ENCODE peak calls at places on chromosome 13, in five cellular contexts. U is tibial nerve, S is left ventricle myocardium inferior, H is body of pancreas, F is uterus. Q is an unnamed sample.

GRCh38 chr13:39415003-39415402 is 188.0 kb downstream of the LHFPL6 start:
- DNase-seq in U (no peak), H (no peak), F (peak; percentile 22), S (no peak), Q (no peak)

GRCh38 chr13:61880576-61881283 is 465.1 kb upstream of the PCDH20 start:
- DNase-seq in U (no peak), H (no peak), S (no peak), F (no peak), Q (no peak)

GRCh38 chr13:111382877-111383276 is 62.4 kb downstream of the TEX29 start:
- DNase-seq in F (no peak), S (no peak), H (no peak), U (no peak), Q (no peak)

GRCh38 chr13:96835591-96835990 is 158.7 kb downstream of the OXGR1 start:
- DNase-seq in S (no peak), F (no peak), U (no peak), H (no peak), Q (no peak)

GRCh38 chr13:79736356-79736755 is 255.4 kb downstream of the NDFIP2 start:
- DNase-seq in F (no peak), U (no peak), H (peak; percentile 18), S (no peak), Q (peak; percentile 16)

GRCh38 chr13:23865065-23865464 is 24.1 kb downstream of the MIPEP start:
- DNase-seq in U (no peak), S (no peak), F (no peak), H (no peak), Q (no peak)

GRCh38 chr13:24124789-24125476 is 35.6 kb upstream of the SPATA13 start:
- DNase-seq in F (no peak), U (no peak), H (no peak), S (no peak), Q (no peak)

GRCh38 chr13:41848435-41849255 is 112.3 kb downstream of the VWA8 start:
- DNase-seq in H (no peak), U (no peak), F (no peak), S (no peak), Q (no peak)

GRCh38 chr13:22039961-22040360 is 369.1 kb downstream of the FGF9 start:
- DNase-seq in H (no peak), S (no peak), U (no peak), F (no peak), Q (no peak)

GRCh38 chr13:22040810-22041364 is 370.0 kb downstream of the FGF9 start:
- DNase-seq in S (no peak), U (no peak), H (no peak), F (no peak), Q (no peak)

GRCh38 chr13:22047082-22047784 is 376.4 kb downstream of the FGF9 start:
- DNase-seq in H (no peak), S (no peak), F (no peak), U (no peak), Q (no peak)

DNA sequence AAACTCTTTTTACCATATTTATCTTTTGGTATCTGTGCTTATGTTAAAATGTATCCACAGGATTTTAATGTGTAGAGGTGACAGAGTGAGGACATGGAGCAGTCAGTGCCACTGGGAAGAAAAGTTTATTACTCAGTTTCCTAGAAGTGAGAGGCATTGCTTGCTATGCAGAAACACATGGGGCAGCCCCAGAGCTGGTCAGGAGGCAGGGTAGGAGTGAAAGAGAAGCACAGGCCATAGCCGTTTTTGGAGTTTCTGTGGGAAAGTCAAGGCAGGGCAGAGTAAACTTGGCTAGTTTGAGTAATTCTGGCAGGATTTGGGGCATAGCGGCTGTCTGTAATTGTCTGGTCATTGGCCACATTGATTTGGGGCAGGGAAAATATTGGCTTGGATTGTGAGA is 370.9 kb downstream of the FGF9 start:
- DNase-seq in U (no peak), S (no peak), F (no peak), H (no peak), Q (no peak)
- H3K27ac ChIP-seq in U (no peak overlapping the region), S (no peak overlapping the region), F (no peak overlapping the region), H (no peak overlapping the region), Q (no peak overlapping the region)

GRCh38 chr13:104206450-104207044 is 1140.3 kb upstream of the SLC10A2 start:
- DNase-seq in F (no peak), S (no peak), H (peak; percentile 35), U (no peak), Q (no peak)

GRCh38 chr13:104198811-104199210 is 1132.6 kb upstream of the SLC10A2 start:
- DNase-seq in H (no peak), U (no peak), F (no peak), S (no peak), Q (no peak)

DNA sequence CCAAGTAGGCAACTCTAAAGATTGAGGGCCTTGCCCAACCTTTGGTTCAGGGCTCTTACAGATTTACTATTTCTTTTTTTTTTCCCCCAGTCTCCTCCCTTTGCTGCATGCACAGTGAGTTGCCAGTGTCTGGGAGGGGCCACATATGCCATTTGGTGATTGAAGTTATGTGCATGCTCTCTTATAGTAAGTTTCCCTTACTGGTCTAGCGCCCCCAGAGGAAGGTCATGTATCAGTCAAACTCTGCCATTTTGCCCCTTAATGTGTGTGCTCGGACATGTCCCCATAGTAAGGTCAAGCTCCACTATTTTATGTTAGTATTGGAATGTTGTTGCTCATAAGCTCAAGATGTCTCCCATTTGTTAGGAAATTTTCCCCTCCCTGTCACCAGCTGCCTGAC is 1138.0 kb upstream of the SLC10A2 start:
- DNase-seq in U (no peak), H (no peak), S (no peak), F (no peak), Q (no peak)
- TF ChIP-seq CTCF in U (no peak), H (no peak), S (no peak), F (no peak), Q (no peak)

DNA sequence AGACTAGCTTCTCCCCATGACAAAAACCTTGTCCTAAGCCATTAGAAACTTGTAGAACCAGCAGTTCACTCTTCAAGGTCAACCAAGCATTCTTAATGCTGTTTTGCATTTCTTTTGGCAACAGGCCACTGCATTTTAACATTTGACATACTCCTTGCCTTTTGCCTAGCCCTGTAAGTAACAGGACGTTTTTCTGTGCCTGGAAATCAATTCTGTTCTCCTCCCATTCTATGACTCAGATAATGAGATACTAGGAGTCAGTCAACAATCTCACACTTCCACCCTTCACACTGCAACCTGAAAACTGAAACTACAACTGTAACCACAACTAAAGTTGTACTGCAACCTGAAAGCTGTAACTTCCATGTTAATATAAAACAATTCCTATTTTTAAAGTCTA is 268.7 kb downstream of the MZT1 start:
- DNase-seq in U (no peak), F (no peak), H (no peak), S (no peak), Q (peak; percentile 2)
- H3K27ac ChIP-seq in U (no peak overlapping the region), F (no peak overlapping the region), H (no peak overlapping the region), S (no peak overlapping the region), Q (no peak overlapping the region)

GRCh38 chr13:30158774-30159445 is 148.4 kb downstream of the KATNAL1 start:
- DNase-seq in H (no peak), S (no peak), F (peak; percentile 55), U (peak; percentile 32), Q (peak; percentile 6)
- TF ChIP-seq CTCF in H (peak; percentile 11), S (no peak), F (peak; percentile 40), U (no peak), Q (peak; percentile 10)

GRCh38 chr13:114031631-114032030 is 57.8 kb upstream of the C13orf46 start:
- DNase-seq in F (peak; percentile 52), H (no peak), S (no peak), U (no peak), Q (no peak)
- H3K27ac ChIP-seq in F (peak overlapping the region; percentile 78), H (no peak overlapping the region), S (no peak overlapping the region), U (no peak overlapping the region), Q (peak overlapping the region; percentile 81)

GRCh38 chr13:37049810-37050209 is 9.7 kb downstream of the SUPT20H start:
- DNase-seq in F (no peak), S (no peak), H (no peak), U (no peak), Q (no peak)
- TF ChIP-seq CTCF in F (no peak), S (no peak), H (no peak), U (no peak), Q (no peak)

GRCh38 chr13:43102304-43102703 is 78.9 kb downstream of the DNAJC15 start:
- DNase-seq in S (no peak), F (no peak), U (no peak), H (no peak), Q (no peak)

GRCh38 chr13:43111887-43112400 is 88.6 kb downstream of the DNAJC15 start:
- DNase-seq in H (no peak), S (no peak), F (no peak), U (no peak), Q (no peak)

GRCh38 chr13:43110036-43110435 is 86.7 kb downstream of the DNAJC15 start:
- DNase-seq in H (no peak), U (no peak), F (no peak), S (no peak), Q (no peak)

GRCh38 chr13:43110658-43111057 is 87.3 kb downstream of the DNAJC15 start:
- DNase-seq in H (no peak), U (no peak), F (no peak), S (no peak), Q (no peak)

DNA sequence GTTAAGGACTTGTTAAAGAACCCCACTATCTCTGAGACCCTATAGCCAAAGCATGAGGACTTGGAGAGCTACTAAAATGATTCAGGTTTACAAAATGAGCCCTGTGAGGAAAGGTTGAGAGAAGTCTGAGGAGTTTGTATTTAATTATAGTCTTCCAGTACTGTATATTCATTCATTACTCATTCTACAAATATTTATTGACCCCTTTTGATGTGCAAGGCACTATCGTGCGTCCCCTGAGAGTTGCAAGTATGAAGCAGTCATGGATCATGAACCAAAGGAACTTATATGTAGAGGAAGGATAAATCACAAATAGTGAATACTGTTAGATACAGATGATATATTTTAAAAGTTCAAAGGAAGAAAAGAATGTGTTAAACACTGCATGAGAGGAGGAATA is 84.4 kb downstream of the DNAJC15 start:
- DNase-seq in U (no peak), F (no peak), S (no peak), H (no peak), Q (no peak)
- H3K27ac ChIP-seq in U (no peak overlapping the region), F (no peak overlapping the region), S (no peak overlapping the region), H (no peak overlapping the region), Q (no peak overlapping the region)

GRCh38 chr13:94119360-94119936 is 360.0 kb downstream of the DCT start:
- DNase-seq in U (no peak), F (no peak), H (peak; percentile 51), S (no peak), Q (no peak)

GRCh38 chr13:94114166-94114565 is 365.3 kb downstream of the DCT start:
- DNase-seq in U (no peak), F (no peak), S (no peak), H (no peak), Q (no peak)

GRCh38 chr13:94112227-94112626 is 367.3 kb downstream of the DCT start:
- DNase-seq in S (no peak), F (no peak), U (peak; percentile 18), H (peak; percentile 34), Q (peak; percentile 1)

GRCh38 chr13:94112731-94113130 is 366.8 kb downstream of the DCT start:
- DNase-seq in S (no peak), U (no peak), F (no peak), H (no peak), Q (no peak)

DNA sequence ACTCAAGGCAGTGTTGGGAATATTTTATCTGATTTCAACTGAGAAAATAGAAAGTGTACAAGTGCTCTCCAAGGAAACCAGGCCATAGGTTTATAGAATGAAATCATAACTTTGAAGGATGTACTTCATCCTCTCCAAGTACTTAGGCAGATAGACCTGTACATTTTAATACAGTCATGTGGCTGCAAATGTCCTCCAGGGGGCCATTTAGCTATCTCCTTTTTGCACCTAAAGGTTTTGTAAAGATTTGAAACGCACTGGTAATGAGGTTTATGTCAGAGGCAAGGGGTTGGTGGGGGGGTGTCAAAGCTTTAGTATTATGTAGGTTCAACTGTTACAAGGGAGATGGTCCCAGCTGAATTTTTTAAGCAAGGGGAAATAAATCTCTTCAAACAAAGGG is 364.4 kb downstream of the DCT start:
- DNase-seq in F (no peak), U (no peak), H (no peak), S (no peak), Q (no peak)
- TF ChIP-seq CTCF in F (no peak), U (no peak), H (no peak), S (no peak), Q (no peak)

GRCh38 chr13:44106231-44107152 is 226.8 kb downstream of the LACC1 start:
- DNase-seq in U (no peak), H (no peak), F (no peak), S (no peak), Q (no peak)
- H3K27ac ChIP-seq in U (no peak overlapping the region), H (no peak overlapping the region), F (peak overlapping the region; percentile 47), S (peak overlapping the region; percentile 88), Q (no peak overlapping the region)